ENCODE peak calls at places on chromosome 21, in eight cellular contexts. T, I, F, W, V, C, K and H are unnamed samples.

GRCh38 chr21:44450999-44451398 is 4.3 kb upstream of the LRRC3 start:
- DNase-seq in T (peak; percentile 39), I (no peak), F (no peak), W (no peak), V (no peak), C (no peak), K (peak; percentile 24), H (no peak)

GRCh38 chr21:44681152-44681551 is 811 bp downstream of the KRTAP12-1 start:
- DNase-seq in T (no peak), I (no peak), F (no peak), W (no peak), V (no peak), C (no peak), K (no peak), H (no peak)

GRCh38 chr21:46394819-46395152 is 63.9 kb upstream of the DIP2A start:
- DNase-seq in T (no peak), I (no peak), F (no peak), W (no peak), V (no peak), C (no peak), K (no peak), H (no peak)

GRCh38 chr21:14989359-14989758 is 75.4 kb downstream of the NRIP1 start:
- DNase-seq in T (no peak), I (no peak), F (no peak), W (no peak), V (no peak), C (no peak), K (no peak), H (no peak)

GRCh38 chr21:45336535-45336810 is 48.8 kb upstream of the POFUT2 start:
- DNase-seq in T (no peak), I (no peak), F (no peak), W (no peak), V (no peak), C (peak; percentile 61), K (no peak), H (no peak)

GRCh38 chr21:45460011-45460565 is 55.1 kb downstream of the COL18A1 start:
- DNase-seq in T (no peak), I (no peak), F (no peak), W (no peak), V (no peak), C (no peak), K (no peak), H (no peak)

GRCh38 chr21:44986471-44987291 is 46.9 kb downstream of the SLX9 start:
- DNase-seq in T (no peak), I (no peak), F (no peak), W (peak; percentile 63), V (no peak), C (peak; percentile 80), K (no peak), H (no peak)

GRCh38 chr21:45894107-45894810 is 87.3 kb upstream of the COL6A1 start:
- DNase-seq in T (no peak), I (peak; percentile 25), F (no peak), W (no peak), V (no peak), C (no peak), K (no peak), H (no peak)

GRCh38 chr21:44840771-44841170 is 22.9 kb upstream of the SUMO3 start:
- DNase-seq in T (peak; percentile 24), I (no peak), F (no peak), W (no peak), V (no peak), C (peak; percentile 47), K (no peak), H (no peak)

GRCh38 chr21:15343066-15343465 is 278.3 kb upstream of the NRIP1 start:
- DNase-seq in T (no peak), I (no peak), F (no peak), W (no peak), V (no peak), C (no peak), K (no peak), H (no peak)

GRCh38 chr21:31612889-31613785 is 46.4 kb upstream of the SOD1 start:
- DNase-seq in T (no peak), I (peak; percentile 67), F (peak; percentile 72), W (peak; percentile 70), V (no peak), C (no peak), K (no peak), H (no peak)

GRCh38 chr21:46081022-46081861 is 16.7 kb upstream of the COL6A2 start:
- DNase-seq in T (peak; percentile 45), I (no peak), F (no peak), W (peak; percentile 54), V (peak; percentile 7), C (peak; percentile 65), K (peak; percentile 27), H (no peak)

GRCh38 chr21:45794040-45794439 is 150.5 kb downstream of the PCBP3 start:
- DNase-seq in T (no peak), I (no peak), F (no peak), W (no peak), V (no peak), C (no peak), K (no peak), H (no peak)

GRCh38 chr21:44051462-44051941 is 39.4 kb downstream of the TRAPPC10 start:
- DNase-seq in T (no peak), I (no peak), F (no peak), W (no peak), V (peak; percentile 26), C (peak; percentile 49), K (no peak), H (no peak)

GRCh38 chr21:29246614-29247013 is 52.1 kb upstream of the BACH1 start:
- DNase-seq in T (no peak), I (no peak), F (no peak), W (no peak), V (no peak), C (no peak), K (no peak), H (no peak)

GRCh38 chr21:45987121-45987711 is 5.6 kb downstream of the COL6A1 start:
- DNase-seq in T (no peak), I (no peak), F (no peak), W (peak; percentile 57), V (peak; percentile 10), C (no peak), K (no peak), H (no peak)

GRCh38 chr21:44855572-44855971 is 17.9 kb downstream of the PTTG1IP start:
- DNase-seq in T (peak; percentile 43), I (no peak), F (no peak), W (peak; percentile 48), V (no peak), C (no peak), K (no peak), H (no peak)

GRCh38 chr21:46113497-46114176 is 15.7 kb downstream of the COL6A2 start:
- DNase-seq in T (peak; percentile 36), I (no peak), F (no peak), W (no peak), V (no peak), C (no peak), K (no peak), H (no peak)

GRCh38 chr21:41025057-41025390 is 142.9 kb upstream of the BACE2 start:
- DNase-seq in T (no peak), I (no peak), F (no peak), W (no peak), V (no peak), C (no peak), K (no peak), H (no peak)

GRCh38 chr21:16587671-16588379 is 858.0 kb downstream of the USP25 start:
- DNase-seq in T (no peak), I (peak; percentile 12), F (no peak), W (no peak), V (no peak), C (no peak), K (no peak), H (no peak)

GRCh38 chr21:45439901-45440461 is 35.0 kb downstream of the COL18A1 start:
- DNase-seq in T (no peak), I (no peak), F (no peak), W (no peak), V (no peak), C (no peak), K (no peak), H (no peak)

GRCh38 chr21:43262427-43262826 is 93.6 kb downstream of the CRYAA start:
- DNase-seq in T (peak; percentile 62), I (no peak), F (peak; percentile 23), W (peak; percentile 46), V (no peak), C (peak; percentile 62), K (peak; percentile 77), H (no peak)

DNA sequence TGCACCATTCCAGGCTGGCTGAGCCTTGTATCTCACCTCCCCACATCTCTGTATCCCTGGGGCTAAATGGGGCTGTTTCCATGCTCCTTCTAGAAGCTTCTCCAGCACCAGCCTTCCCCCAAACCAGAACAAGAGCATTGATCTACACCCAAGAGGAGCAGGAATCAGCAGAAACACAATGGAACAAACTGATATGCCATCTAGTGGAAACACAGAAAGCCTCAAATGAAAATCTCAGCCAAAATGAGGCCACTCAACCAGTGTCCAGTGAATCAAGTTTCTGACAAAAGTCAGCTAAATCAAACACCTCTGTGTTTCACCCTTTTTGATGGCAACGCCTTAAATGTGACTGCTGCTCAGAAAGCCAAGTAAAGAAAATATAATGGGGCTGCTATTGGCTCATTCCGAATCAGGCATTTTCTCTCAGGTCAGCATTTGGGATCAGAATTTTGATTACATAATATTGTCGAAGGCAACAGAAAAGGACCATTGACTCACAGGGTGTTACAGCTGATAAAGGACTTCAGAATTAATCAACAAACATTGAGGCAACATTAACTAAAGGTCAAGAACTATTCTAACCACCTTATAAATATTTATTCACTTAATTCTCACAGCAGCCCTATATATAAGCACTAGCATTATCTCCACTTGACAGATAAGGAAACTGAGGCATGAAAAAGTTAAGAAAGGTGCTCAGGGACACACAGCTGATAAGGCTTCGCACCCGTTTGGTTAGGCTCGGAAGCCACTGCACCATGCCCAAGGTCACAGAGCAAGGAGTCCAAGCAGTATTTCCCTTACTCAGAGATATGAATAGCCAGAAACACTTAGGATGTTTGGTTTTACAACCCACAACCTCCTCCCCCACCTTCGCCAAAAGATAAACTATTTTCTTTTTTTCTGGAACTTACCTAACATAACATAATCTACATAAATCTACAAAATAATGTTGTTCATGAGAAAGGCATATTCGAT is 85.8 kb upstream of the KCNJ15 start:
- DNase-seq in T (no peak), I (no peak), F (no peak), W (no peak), V (no peak), C (no peak), K (no peak), H (no peak)
- TF ChIP-seq CTCF in T (no peak), I (no peak), F (peak; percentile 7), W (peak; percentile 2), V (no peak), C (no peak), K (no peak), H (no peak)

GRCh38 chr21:34039678-34040382 is 33.5 kb upstream of the MRPS6 start:
- DNase-seq in T (no peak), I (peak; percentile 47), F (no peak), W (no peak), V (no peak), C (peak; percentile 66), K (peak; percentile 39), H (no peak)
- TF ChIP-seq CTCF in T (no peak), I (peak; percentile 30), F (no peak), W (no peak), V (no peak), C (peak; percentile 27), K (peak; percentile 30), H (no peak)

GRCh38 chr21:25887166-25887565 is 152.4 kb downstream of the GABPA start:
- DNase-seq in T (no peak), I (peak; percentile 19), F (no peak), W (no peak), V (no peak), C (no peak), K (no peak), H (no peak)
- TF ChIP-seq CTCF in T (no peak), I (peak; percentile 38), F (no peak), W (peak; percentile 17), V (no peak), C (no peak), K (peak; percentile 58), H (no peak)

GRCh38 chr21:42258150-42258884 is 39.4 kb downstream of the ABCG1 start:
- DNase-seq in T (no peak), I (peak; percentile 80), F (peak; percentile 74), W (peak; percentile 87), V (peak; percentile 73), C (peak; percentile 76), K (peak; percentile 80), H (peak; percentile 75)
- TF ChIP-seq CTCF in T (peak; percentile 47), I (peak; percentile 86), F (peak; percentile 90), W (peak; percentile 93), V (peak; percentile 72), C (peak; percentile 72), K (peak; percentile 95), H (peak; percentile 73)